ENCODE peak calls at places on chromosome 20, in six cellular contexts. B is HepG2, N is WTC11, W is GM23338, C is K562, L is H1. M is an unnamed sample.

GRCh38 chr20:7596541-7596940 is 343.7 kb downstream of the HAO1 start:
- DNase-seq in W (peak; percentile 46), L (no peak), B (no peak), C (no peak), N (peak; percentile 16), M (no peak)

GRCh38 chr20:49579874-49580817 is 12.2 kb upstream of the PTGIS start:
- DNase-seq in W (peak; percentile 20), N (no peak), C (no peak), L (no peak), B (peak; percentile 61), M (no peak)

GRCh38 chr20:58889334-58890072 is 37.0 kb downstream of the GNAS start:
- DNase-seq in C (no peak), N (no peak), L (no peak), W (no peak), B (no peak), M (no peak)

GRCh38 chr20:31704225-31705119 is 18.2 kb downstream of the BCL2L1 start:
- DNase-seq in C (no peak), B (peak; percentile 100), W (peak; percentile 67), N (peak; percentile 35), L (no peak), M (no peak)

GRCh38 chr20:57654998-57655811 is 35.0 kb upstream of the ZBP1 start:
- DNase-seq in W (peak; percentile 58), N (peak; percentile 52), C (no peak), L (peak; percentile 57), B (no peak), M (no peak)

GRCh38 chr20:10077081-10077471 is 42.3 kb downstream of the ANKEF1 start:
- DNase-seq in L (peak; percentile 87), N (peak; percentile 77), C (peak; percentile 7), W (peak; percentile 85), B (no peak), M (no peak)

GRCh38 chr20:46642265-46642942 is 8.9 kb downstream of the SLC13A3 start:
- DNase-seq in W (no peak), C (no peak), B (no peak), N (no peak), L (no peak), M (no peak)

GRCh38 chr20:44911264-44911921 is 1.5 kb downstream of the PABPC1L start:
- DNase-seq in N (peak; percentile 88), B (peak; percentile 96), W (peak; percentile 88), C (peak; percentile 89), L (peak; percentile 90), M (no peak)

GRCh38 chr20:57738053-57738452 is 28.2 kb upstream of the PMEPA1 start:
- DNase-seq in N (no peak), C (no peak), L (no peak), B (no peak), W (no peak), M (no peak)

GRCh38 chr20:17228624-17229061 is 1.8 kb downstream of the PCSK2 start:
- DNase-seq in B (no peak), C (peak; percentile 1), N (peak; percentile 48), W (peak; percentile 67), L (peak; percentile 76), M (no peak)

GRCh38 chr20:6122873-6123649 is at the start of gene FERMT1:
- DNase-seq in L (peak; percentile 82), W (peak; percentile 78), B (peak; percentile 84), C (no peak), N (peak; percentile 71), M (no peak)

GRCh38 chr20:24698189-24698588 is 228.8 kb downstream of the SYNDIG1 start:
- DNase-seq in C (no peak), N (no peak), L (peak; percentile 35), W (no peak), B (no peak), M (no peak)

GRCh38 chr20:24695529-24696225 is 226.2 kb downstream of the SYNDIG1 start:
- DNase-seq in L (no peak), N (no peak), B (no peak), C (no peak), W (no peak), M (no peak)

GRCh38 chr20:24697411-24697810 is 228.0 kb downstream of the SYNDIG1 start:
- DNase-seq in B (no peak), L (peak; percentile 24), N (no peak), W (no peak), C (no peak), M (no peak)

GRCh38 chr20:24694727-24695528 is 225.5 kb downstream of the SYNDIG1 start:
- DNase-seq in N (no peak), B (no peak), W (no peak), L (peak; percentile 19), C (no peak), M (no peak)

DNA sequence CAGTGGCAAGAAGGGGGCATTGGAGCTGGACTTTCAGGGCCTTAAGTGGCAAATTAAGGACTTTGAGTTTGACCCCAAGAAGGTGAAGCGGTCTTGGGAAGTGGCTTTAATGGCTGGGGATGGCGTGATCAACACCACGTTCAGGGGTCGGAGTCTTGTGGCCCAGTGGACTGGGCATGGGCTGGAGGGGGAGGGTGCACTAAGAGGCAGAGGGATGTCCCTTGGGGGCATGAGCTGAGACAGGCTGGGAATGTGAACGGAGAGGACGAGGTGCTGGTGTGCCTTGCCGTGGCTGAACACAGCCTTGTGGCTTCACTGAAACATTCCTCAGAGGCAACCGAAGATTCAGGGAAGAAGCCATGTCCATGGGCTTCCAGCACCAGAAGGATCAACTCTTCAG is 227.0 kb downstream of the SYNDIG1 start:
- DNase-seq in C (no peak), L (no peak), N (no peak), W (no peak), B (no peak), M (no peak)
- TF ChIP-seq CREB1 in C (no peak), L (no peak), N (no peak), W (no peak), B (no peak), M (no peak)

DNA sequence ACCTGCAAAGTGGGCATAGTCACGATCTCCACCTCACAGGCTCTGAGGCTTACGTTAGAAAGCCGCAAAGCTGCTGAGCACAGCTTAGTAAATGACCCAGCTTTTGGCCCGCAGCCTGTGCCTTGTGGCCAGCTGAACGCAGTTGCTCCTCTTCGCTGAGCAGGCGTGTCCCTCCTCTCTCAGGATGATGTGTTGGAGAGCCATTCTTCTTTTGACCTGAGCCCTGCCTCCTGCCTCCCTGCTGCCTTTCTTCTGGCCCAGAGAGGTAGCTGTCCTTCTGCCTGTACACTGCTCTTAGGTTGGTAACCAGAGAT is 47.6 kb upstream of the MYL9 start:
- DNase-seq in W (no peak), C (no peak), N (no peak), B (no peak), L (no peak), M (no peak)
- TF ChIP-seq CREB1 in W (no peak), C (no peak), N (no peak), B (no peak), L (no peak), M (no peak)

GRCh38 chr20:33373735-33374605 is 27.3 kb downstream of the CDK5RAP1 start:
- DNase-seq in W (no peak), N (no peak), B (peak; percentile 99), L (no peak), C (no peak), M (no peak)

GRCh38 chr20:33372993-33373441 is 28.3 kb downstream of the CDK5RAP1 start:
- DNase-seq in N (no peak), W (no peak), C (no peak), L (no peak), B (peak; percentile 24), M (no peak)

DNA sequence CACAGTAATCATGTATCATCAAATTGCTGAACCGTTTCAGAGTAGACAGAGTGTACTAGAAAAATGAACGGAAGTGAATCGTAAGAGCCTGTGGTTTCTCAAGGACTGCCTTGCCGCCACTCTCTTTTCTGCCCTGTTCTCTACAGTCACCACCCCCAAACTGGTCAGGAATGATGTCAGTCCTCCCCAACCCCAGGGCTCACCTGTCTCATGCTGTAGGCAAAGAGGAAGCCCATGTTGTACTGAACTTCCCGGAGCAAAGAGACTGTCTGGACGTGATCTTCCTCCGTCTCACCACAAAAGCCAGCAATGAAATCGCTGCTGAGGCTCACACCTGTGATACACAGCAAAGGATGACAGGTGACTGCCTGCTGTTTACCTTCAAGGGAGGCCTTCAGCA is 31.0 kb downstream of the CDK5RAP1 start:
- DNase-seq in W (no peak), L (no peak), B (no peak), N (no peak), C (no peak), M (no peak)
- TF ChIP-seq CREB1 in W (no peak), L (no peak), B (no peak), N (no peak), C (no peak), M (no peak)

DNA sequence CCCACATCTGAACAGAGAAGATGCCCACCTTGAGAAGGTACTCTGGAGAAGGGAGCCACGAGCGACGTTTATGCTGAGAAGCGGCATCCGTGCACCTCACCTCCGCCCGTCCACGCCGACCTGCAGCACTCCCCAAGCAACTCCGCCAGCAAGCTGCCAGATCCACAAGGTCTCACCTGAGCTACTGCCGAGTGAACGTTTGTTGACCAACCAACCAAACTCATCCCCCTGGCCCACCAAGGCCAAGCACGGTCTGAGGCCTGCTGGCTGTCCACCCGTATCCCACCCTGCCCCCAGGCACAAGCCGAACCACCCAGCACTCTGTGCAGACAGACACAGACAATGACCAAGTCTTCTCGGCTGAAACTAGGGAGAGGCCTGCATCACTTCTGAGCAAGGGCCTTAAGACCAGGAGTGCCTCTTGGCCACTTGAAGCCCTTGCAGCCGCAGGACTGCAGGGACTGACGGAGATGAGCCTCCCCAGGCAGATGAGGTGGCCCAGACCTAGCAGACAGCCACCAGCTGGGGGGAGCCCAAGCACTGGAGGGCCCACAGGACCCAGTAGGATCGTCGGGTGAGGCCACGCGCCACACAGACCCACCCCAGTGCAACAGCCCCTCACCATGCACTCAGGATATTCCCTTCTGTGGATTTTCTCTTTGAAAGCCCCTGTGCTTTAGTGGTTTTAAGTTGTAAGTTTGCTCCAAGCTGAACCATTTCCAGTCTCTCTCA is 12.1 kb downstream of the TAF4 start:
- DNase-seq in W (no peak), B (no peak), N (no peak), C (no peak), L (peak; percentile 23), M (no peak)
- TF ChIP-seq CREB1 in W (no peak), B (no peak), N (no peak), C (no peak), L (no peak), M (no peak)

GRCh38 chr20:63100401-63100925 is 93.7 kb upstream of the BHLHE23 start:
- DNase-seq in W (no peak), L (peak; percentile 39), C (no peak), B (no peak), N (peak; percentile 7), M (no peak)
- TF ChIP-seq CREB1 in W (no peak), L (no peak), C (no peak), B (no peak), N (no peak), M (no peak)